ENCODE peak calls at places on chromosomes 2 and 18, in eight cellular contexts. C, A, U, O, G, W, F and T are unnamed samples.
A peak's percentile ranks its signal among the peaks of the same experiment; 100 is the strongest.

GRCh38 chr2:222434204-222434603 is 9.9 kb downstream of the SGPP2 start:
- DNase-seq in U (no peak), A (no peak), W (no peak), O (no peak), G (no peak), C (no peak), F (no peak), T (no peak)

GRCh38 chr2:174235680-174236079 is 12.7 kb downstream of the OLA1 start:
- DNase-seq in U (no peak), W (no peak), O (no peak), G (no peak), A (no peak), C (no peak), F (no peak), T (no peak)

GRCh38 chr2:15243762-15244161 is 317.4 kb downstream of the NBAS start:
- DNase-seq in C (no peak), G (no peak), U (no peak), A (peak; percentile 23), F (no peak), W (no peak), O (peak; percentile 67), T (no peak)

GRCh38 chr18:3903341-3903740 is 453.4 kb downstream of the TGIF1 start:
- DNase-seq in O (peak; percentile 85), A (no peak), F (no peak), C (no peak), U (no peak), W (no peak), G (no peak), T (no peak)

GRCh38 chr2:123808243-123808642 is 216.8 kb upstream of the CNTNAP5 start:
- DNase-seq in O (no peak), F (no peak), W (no peak), U (no peak), G (no peak), C (no peak), A (no peak), T (no peak)

GRCh38 chr18:12820526-12820925 is 63.5 kb downstream of the PTPN2 start:
- DNase-seq in G (peak; percentile 2), W (no peak), C (no peak), A (no peak), O (no peak), U (no peak), F (no peak), T (no peak)

GRCh38 chr2:196046123-196046917 is 22.3 kb downstream of the DNAH7 start:
- DNase-seq in A (no peak), O (peak; percentile 62), F (no peak), W (no peak), C (no peak), G (no peak), U (no peak), T (no peak)

GRCh38 chr2:170911314-170911889 is 17.7 kb upstream of the GORASP2 start:
- DNase-seq in A (no peak), O (no peak), W (no peak), G (no peak), U (no peak), F (no peak), C (no peak), T (no peak)

GRCh38 chr2:134724341-134724740 is 5.5 kb upstream of the TMEM163 start:
- DNase-seq in F (no peak), O (no peak), G (no peak), A (no peak), C (no peak), W (no peak), U (no peak), T (no peak)

GRCh38 chr2:86807462-86808275 is 17.0 kb upstream of the CD8A start:
- DNase-seq in F (no peak), O (peak; percentile 22), G (no peak), A (peak; percentile 68), W (no peak), C (peak; percentile 60), U (no peak), T (peak; percentile 69)

GRCh38 chr2:31387850-31388249 is 26.7 kb downstream of the XDH start:
- DNase-seq in F (no peak), G (no peak), W (no peak), O (no peak), C (no peak), A (no peak), U (no peak), T (no peak)

GRCh38 chr2:167289651-167290410 is 401.6 kb downstream of the XIRP2 start:
- DNase-seq in O (peak; percentile 7), U (no peak), G (no peak), A (no peak), W (no peak), F (no peak), C (no peak), T (no peak)

GRCh38 chr2:191846787-191847620 is at the start of gene CAVIN2:
- DNase-seq in O (peak; percentile 94), U (no peak), G (no peak), W (no peak), A (no peak), C (no peak), F (no peak), T (no peak)

GRCh38 chr2:167398791-167399371 is 510.6 kb downstream of the XIRP2 start:
- DNase-seq in O (no peak), G (no peak), W (no peak), U (no peak), F (no peak), A (no peak), C (no peak), T (no peak)

GRCh38 chr18:8337216-8337615 is 272.0 kb upstream of the RAB12 start:
- DNase-seq in A (no peak), F (no peak), C (no peak), O (peak; percentile 87), G (no peak), U (no peak), W (no peak), T (no peak)

GRCh38 chr2:164150601-164151000 is 414.8 kb upstream of the FIGN start:
- DNase-seq in O (no peak), U (no peak), C (no peak), F (no peak), A (no peak), W (no peak), G (no peak), T (no peak)

GRCh38 chr2:185628985-185629384 is 109.6 kb upstream of the FSIP2 start:
- DNase-seq in F (no peak), A (no peak), W (no peak), O (no peak), C (peak; percentile 15), G (no peak), U (no peak), T (peak; percentile 30)

GRCh38 chr2:64420675-64421074 is 33.3 kb upstream of the LGALSL start:
- DNase-seq in W (no peak), A (no peak), O (no peak), C (no peak), F (no peak), G (no peak), U (no peak), T (no peak)

GRCh38 chr2:50419778-50420177 is 612.2 kb downstream of the NRXN1 start:
- DNase-seq in C (no peak), O (no peak), G (no peak), F (no peak), W (no peak), U (no peak), A (no peak), T (no peak)

GRCh38 chr2:47373747-47374146 is 29.2 kb upstream of the MSH2 start:
- DNase-seq in C (no peak), W (no peak), U (no peak), G (no peak), A (no peak), F (no peak), O (no peak), T (no peak)

GRCh38 chr2:45745231-45745630 is 93.8 kb downstream of the PRKCE start:
- DNase-seq in F (no peak), U (no peak), W (no peak), O (no peak), A (no peak), C (no peak), G (no peak), T (no peak)

GRCh38 chr2:186576614-186577013 is 13.2 kb upstream of the ITGAV start:
- DNase-seq in A (no peak), C (no peak), F (no peak), W (no peak), U (no peak), O (no peak), G (no peak), T (no peak)

GRCh38 chr2:73218298-73218697 is 4.3 kb downstream of the SMYD5 start:
- DNase-seq in U (no peak), A (no peak), G (no peak), C (no peak), F (no peak), W (no peak), O (peak; percentile 75), T (no peak)

GRCh38 chr2:58398406-58398805 is 157.3 kb upstream of the FANCL start:
- DNase-seq in C (no peak), G (no peak), A (no peak), O (no peak), F (no peak), U (no peak), W (no peak), T (no peak)

GRCh38 chr2:11129598-11130449 is 25.4 kb upstream of the SLC66A3 start:
- DNase-seq in F (peak; percentile 77), G (no peak), O (no peak), W (peak; percentile 79), C (peak; percentile 94), A (no peak), U (peak; percentile 76), T (peak; percentile 83)

GRCh38 chr2:206424134-206424533 is 19.2 kb upstream of the ADAM23 start:
- DNase-seq in F (no peak), C (no peak), W (no peak), U (no peak), A (no peak), G (no peak), O (no peak), T (no peak)

GRCh38 chr2:113174369-113174735 is 581 bp downstream of the PSD4 start:
- DNase-seq in F (peak; percentile 28), O (no peak), U (no peak), A (no peak), C (no peak), W (no peak), G (no peak), T (peak; percentile 56)

GRCh38 chr2:196660264-196660663 is 20.7 kb downstream of the CCDC150 start:
- DNase-seq in O (peak; percentile 92), F (no peak), G (no peak), C (no peak), U (no peak), A (no peak), W (no peak), T (no peak)

GRCh38 chr2:32832821-32833220 is 113.9 kb upstream of the LTBP1 start:
- DNase-seq in W (no peak), U (no peak), F (no peak), O (peak; percentile 67), C (no peak), G (no peak), A (no peak), T (no peak)

GRCh38 chr2:26172866-26173595 is at the start of gene GAREM2:
- DNase-seq in A (peak; percentile 12), F (no peak), G (no peak), C (peak; percentile 70), O (no peak), W (no peak), U (no peak), T (no peak)